ENCODE peak calls at places on chromosomes 7 and 10, in eight cellular contexts. N is heart left ventricle, M is tibial nerve, B is adrenal gland, L is endothelial cell of umbilical vein, X is breast epithelium, J is IMR-90, F is transverse colon. I is an unnamed sample.

GRCh38 chr10:8636371-8636770 is 581.9 kb downstream of the GATA3 start:
- DNase-seq in J (no peak), F (no peak), X (no peak), B (no peak), N (no peak), L (no peak), M (no peak), I (no peak)

GRCh38 chr10:31620236-31621151 is 301.5 kb downstream of the ZEB1 start:
- DNase-seq in X (no peak), F (peak), B (no peak), M (peak), N (peak), L (peak), J (peak), I (peak)

GRCh38 chr10:53716156-53716555 is 943.6 kb upstream of the MBL2 start:
- DNase-seq in B (no peak), N (no peak), F (no peak), X (no peak), J (no peak), L (no peak), M (no peak), I (no peak)

GRCh38 chr10:123269017-123269552 is 114.9 kb downstream of the BUB3 start:
- DNase-seq in F (no peak), L (no peak), N (no peak), X (no peak), J (no peak), B (no peak), M (no peak), I (no peak)

GRCh38 chr10:51014680-51015425 is 59.4 kb upstream of the PRKG1 start:
- DNase-seq in X (no peak), F (no peak), M (no peak), B (no peak), L (no peak), N (no peak), J (peak), I (no peak)

GRCh38 chr10:79608505-79609375 is 2.0 kb upstream of the SFTPA1 start:
- DNase-seq in X (no peak), F (peak), N (no peak), J (peak), M (peak), L (peak), B (no peak), I (no peak)

GRCh38 chr10:35606423-35606822 is 1.3 kb downstream of the GJD4 start:
- DNase-seq in N (no peak), B (no peak), X (no peak), J (peak), L (no peak), M (peak), F (no peak), I (no peak)

GRCh38 chr10:103584216-103585010 is 90.9 kb downstream of the NEURL1 start:
- DNase-seq in L (no peak), B (no peak), X (no peak), M (no peak), N (peak), F (no peak), J (no peak), I (no peak)

GRCh38 chr7:112103246-112103645 is 103.0 kb downstream of the DOCK4 start:
- DNase-seq in X (no peak), B (no peak), M (no peak), J (peak), F (peak), N (no peak), L (peak), I (no peak)

GRCh38 chr10:29131952-29132820 is 156.7 kb upstream of the LYZL1 start:
- DNase-seq in N (peak), F (no peak), J (peak), M (no peak), B (no peak), L (peak), X (no peak), I (no peak)

GRCh38 chr7:121761399-121761798 is 111.6 kb upstream of the PTPRZ1 start:
- DNase-seq in F (no peak), X (no peak), L (no peak), M (no peak), N (no peak), J (no peak), B (no peak), I (no peak)

GRCh38 chr10:53162856-53163255 is 390.3 kb upstream of the MBL2 start:
- DNase-seq in M (no peak), N (no peak), B (no peak), J (no peak), X (no peak), F (no peak), L (no peak), I (no peak)

GRCh38 chr7:78018541-78019456 is 220.2 kb downstream of the PHTF2 start:
- DNase-seq in X (no peak), J (peak), F (peak), N (peak), B (peak), M (peak), L (peak), I (no peak)

GRCh38 chr10:36681751-36682633 is 443.4 kb upstream of the ANKRD30A start:
- DNase-seq in N (no peak), X (no peak), M (no peak), J (peak), F (no peak), L (no peak), B (no peak), I (no peak)

GRCh38 chr10:63922714-63923317 is 401.6 kb downstream of the REEP3 start:
- DNase-seq in M (no peak), B (no peak), N (no peak), F (no peak), L (no peak), X (no peak), J (no peak), I (no peak)

GRCh38 chr7:18541189-18541870 is 45.8 kb downstream of the HDAC9 start:
- DNase-seq in N (peak), J (peak), M (no peak), L (peak), X (no peak), B (peak), F (no peak), I (no peak)

GRCh38 chr7:130962109-130962508 is 228.1 kb upstream of the KLF14 start:
- DNase-seq in X (no peak), B (no peak), N (no peak), F (no peak), J (no peak), L (no peak), M (no peak), I (no peak)

GRCh38 chr7:130959743-130960207 is 225.8 kb upstream of the KLF14 start:
- DNase-seq in J (peak), B (no peak), F (no peak), X (no peak), M (no peak), N (no peak), L (no peak), I (no peak)

GRCh38 chr7:130963349-130963748 is 229.3 kb upstream of the KLF14 start:
- DNase-seq in J (no peak), L (no peak), X (no peak), N (no peak), M (no peak), F (no peak), B (no peak), I (no peak)

GRCh38 chr7:130960208-130960988 is 226.4 kb upstream of the KLF14 start:
- DNase-seq in F (no peak), N (no peak), B (no peak), M (no peak), L (peak), X (no peak), J (peak), I (no peak)

DNA sequence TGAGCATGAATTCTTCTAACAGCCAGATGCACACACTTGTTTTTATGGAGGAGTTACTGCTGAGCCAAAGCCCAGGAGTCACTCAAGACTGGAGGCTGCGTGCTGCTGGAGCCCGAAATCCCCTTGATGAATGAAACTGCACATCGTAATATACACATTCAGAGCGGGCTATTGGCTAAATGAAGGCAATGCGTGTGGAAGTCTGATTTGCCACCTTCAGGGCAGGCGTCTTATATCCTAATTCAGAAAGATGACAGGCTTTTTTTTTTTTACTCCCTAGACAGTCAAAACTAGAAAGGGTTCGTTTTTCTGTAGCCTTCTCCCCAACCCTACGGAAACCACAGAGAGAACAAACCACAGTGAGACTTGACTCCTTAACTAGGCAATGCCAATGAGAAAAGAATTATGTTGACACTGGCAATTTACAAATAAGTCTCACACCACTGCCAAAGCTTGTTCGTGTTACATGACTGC is 227.2 kb upstream of the KLF14 start:
- DNase-seq in F (peak), L (no peak), B (no peak), X (no peak), J (peak), M (no peak), N (no peak), I (no peak)
- H3K27ac ChIP-seq in F (peak), L (peak), B (no peak), X (peak), J (peak), M (peak), N (peak), I (peak)

GRCh38 chr10:3485287-3485686 is 299.7 kb downstream of the KLF6 start:
- DNase-seq in J (no peak), L (no peak), B (no peak), X (no peak), M (no peak), F (no peak), N (no peak), I (no peak)
- TF ChIP-seq POLR2A in J (no peak), L (no peak), B (no peak), X (no peak), M (no peak), F (no peak), N (no peak), I (no peak)

GRCh38 chr7:98867271-98867701 is 2.5 kb downstream of the TMEM130 start:
- DNase-seq in L (no peak), J (peak), X (no peak), B (peak), N (no peak), F (no peak), M (no peak), I (no peak)
- H3K27ac ChIP-seq in L (no peak), J (no peak), X (no peak), B (no peak), N (no peak), F (no peak), M (no peak), I (no peak)

GRCh38 chr7:101138149-101138870 is 11.4 kb downstream of the SERPINE1 start:
- DNase-seq in X (peak), J (peak), B (peak), M (peak), N (no peak), L (peak), F (peak), I (peak)
- TF ChIP-seq POLR2A in X (no peak), J (peak), B (peak), M (no peak), N (no peak), L (peak), F (no peak), I (no peak)

GRCh38 chr10:112958275-112958995 is 8.4 kb downstream of the TCF7L2 start:
- DNase-seq in F (no peak), J (peak), N (no peak), L (no peak), M (no peak), X (no peak), B (no peak), I (no peak)
- H3K27ac ChIP-seq in F (peak), J (peak), N (no peak), L (no peak), M (no peak), X (peak), B (no peak), I (peak)

GRCh38 chr10:11326241-11326640 is 285.2 kb downstream of the USP6NL start:
- DNase-seq in B (no peak), N (no peak), M (no peak), X (no peak), F (no peak), L (no peak), J (no peak), I (no peak)
- TF ChIP-seq POLR2A in B (no peak), N (no peak), M (no peak), X (no peak), F (no peak), L (no peak), J (no peak), I (no peak)

GRCh38 chr7:4973728-4974198 is 14.8 kb upstream of the MMD2 start:
- DNase-seq in B (peak), N (peak), M (peak), L (peak), X (peak), J (peak), F (peak), I (peak)
- H3K27ac ChIP-seq in B (peak), N (peak), M (peak), L (no peak), X (peak), J (peak), F (peak), I (peak)

DNA sequence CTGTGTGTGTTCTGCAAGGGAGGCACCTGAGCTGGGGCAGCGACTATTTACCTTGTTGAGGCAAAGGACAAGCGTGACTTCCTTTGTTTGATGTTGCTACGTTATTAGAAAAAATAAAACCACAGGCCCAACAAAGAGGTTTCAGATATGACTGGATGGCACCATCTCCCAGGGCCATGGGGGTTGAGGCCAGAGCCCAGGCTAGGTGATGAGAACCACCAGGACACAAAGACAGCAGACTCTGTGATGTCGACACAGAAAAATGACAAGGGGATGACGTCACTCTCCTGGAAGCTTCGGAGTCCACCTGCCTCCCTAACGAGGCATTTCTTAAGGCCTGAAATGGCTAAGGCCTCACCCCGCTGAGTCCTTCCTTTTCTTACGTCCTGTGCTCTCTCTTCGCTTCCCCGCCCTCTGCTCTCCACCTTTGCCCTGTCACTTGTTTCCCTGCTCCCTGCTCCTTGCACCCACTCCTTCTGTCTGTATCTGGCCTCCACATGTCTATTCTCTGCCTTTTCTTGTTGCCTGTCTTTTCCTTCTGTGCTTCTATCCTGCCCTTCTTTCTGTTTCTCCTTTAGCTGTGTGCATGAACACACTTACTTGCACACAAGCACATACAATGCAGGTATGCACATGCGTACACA is 82.9 kb upstream of the ADRB1 start:
- DNase-seq in F (peak), L (no peak), M (no peak), X (no peak), J (no peak), N (no peak), B (no peak), I (no peak)
- TF ChIP-seq POLR2A in F (peak), L (no peak), M (no peak), X (no peak), J (no peak), N (no peak), B (no peak), I (no peak)